ENCODE peak calls at places on chromosome 1, in nine cellular contexts. C is activated T-helper 1 cell treated with Interleukin-2 at 50 U/mL for 16 hours; S is stimulated activated CD4-positive, alpha-beta T cell treated with anti-CD3 and anti-CD28 coated beads, Interleukin-12 subunit alpha, Interleukin-12 subunit beta, amount 100 ng/mL, for 48 hours; F is head of caudate nucleus; W is fibroblast of the conjunctiva; N is vagina; Z is ovary; E is astrocyte of the spinal cord; U is OCI-LY7. A is an unnamed sample.

GRCh38 chr1:40794915-40795715 is 11.5 kb downstream of the KCNQ4 start:
- DNase-seq in E (no peak), N (no peak), W (no peak), Z (no peak), U (peak; percentile 33), S (no peak), F (no peak), C (no peak), A (no peak)

GRCh38 chr1:12438349-12438924 is 179.6 kb downstream of the DHRS3 start:
- DNase-seq in Z (no peak), F (no peak), W (no peak), S (no peak), N (no peak), U (no peak), E (no peak), C (peak; percentile 23), A (no peak)

GRCh38 chr1:85465099-85465790 is at the start of gene DDAH1:
- DNase-seq in W (peak; percentile 36), S (no peak), C (no peak), E (peak; percentile 68), F (peak; percentile 42), U (no peak), N (no peak), Z (peak; percentile 63), A (peak; percentile 92)

GRCh38 chr1:11193376-11193775 is 4.2 kb downstream of the ANGPTL7 start:
- DNase-seq in U (no peak), C (no peak), E (no peak), Z (no peak), W (no peak), S (no peak), F (no peak), N (no peak), A (no peak)

GRCh38 chr1:224183591-224184312 is 712 bp downstream of the DEGS1 start:
- DNase-seq in N (no peak), C (peak; percentile 36), E (peak; percentile 71), U (peak; percentile 80), S (peak; percentile 24), Z (peak; percentile 71), W (no peak), F (peak; percentile 52), A (no peak)

GRCh38 chr1:56590520-56591011 is 11.2 kb upstream of the PLPP3 start:
- DNase-seq in N (no peak), E (no peak), Z (no peak), C (no peak), S (no peak), W (no peak), F (no peak), U (no peak), A (no peak)

GRCh38 chr1:24702511-24703293 is 42.5 kb upstream of the CLIC4 start:
- DNase-seq in N (no peak), U (no peak), F (no peak), E (peak; percentile 88), S (no peak), W (no peak), Z (no peak), C (no peak), A (no peak)

GRCh38 chr1:36883315-36883949 is 150.9 kb downstream of the GRIK3 start:
- DNase-seq in C (no peak), Z (no peak), F (no peak), S (no peak), N (peak; percentile 60), W (no peak), U (no peak), E (no peak), A (no peak)

GRCh38 chr1:93813076-93813475 is 65.9 kb downstream of the DNTTIP2 start:
- DNase-seq in F (no peak), N (no peak), W (no peak), E (no peak), U (no peak), S (no peak), Z (no peak), C (no peak), A (no peak)

GRCh38 chr1:113021430-113022085 is 51.4 kb upstream of the LRIG2 start:
- DNase-seq in C (no peak), F (no peak), N (no peak), E (no peak), Z (no peak), W (peak; percentile 18), S (no peak), U (no peak), A (no peak)

GRCh38 chr1:110645962-110646735 is 28.6 kb downstream of the KCNA3 start:
- DNase-seq in S (no peak), Z (no peak), C (no peak), U (no peak), F (no peak), W (no peak), E (no peak), N (no peak), A (no peak)

GRCh38 chr1:247104965-247105364 is 809 bp upstream of the ZNF669 start:
- DNase-seq in Z (no peak), S (no peak), C (no peak), W (no peak), E (no peak), N (peak; percentile 75), F (no peak), U (no peak), A (no peak)

GRCh38 chr1:27605300-27605766 is 1.4 kb upstream of the AHDC1 start:
- DNase-seq in N (no peak), E (no peak), U (no peak), Z (peak; percentile 35), S (no peak), F (no peak), W (no peak), C (no peak), A (no peak)

GRCh38 chr1:16981269-16981849 is 939 bp upstream of the MFAP2 start:
- DNase-seq in F (peak; percentile 63), Z (no peak), S (no peak), U (no peak), E (peak; percentile 87), C (no peak), N (no peak), W (peak; percentile 47), A (no peak)

GRCh38 chr1:115116511-115116910 is 27.2 kb upstream of the TSPAN2 start:
- DNase-seq in Z (no peak), N (peak; percentile 22), F (no peak), E (no peak), S (no peak), W (no peak), U (no peak), C (no peak), A (no peak)

GRCh38 chr1:171600852-171601251 is 21.2 kb upstream of the MYOCOS start:
- DNase-seq in F (no peak), C (no peak), E (no peak), S (no peak), Z (no peak), W (no peak), U (no peak), N (no peak), A (no peak)

GRCh38 chr1:152440635-152441471 is 26.8 kb upstream of the CRNN start:
- DNase-seq in S (peak; percentile 66), U (peak; percentile 79), C (peak; percentile 53), F (peak; percentile 75), Z (peak; percentile 43), N (peak; percentile 84), W (peak; percentile 45), E (peak; percentile 63), A (peak; percentile 87)

GRCh38 chr1:164588388-164589341 is 29.7 kb downstream of the PBX1 start:
- DNase-seq in U (no peak), C (no peak), E (peak; percentile 69), W (peak; percentile 70), F (peak; percentile 58), N (no peak), S (no peak), Z (peak; percentile 91), A (no peak)

GRCh38 chr1:197485790-197486189 is 217.7 kb downstream of the CRB1 start:
- DNase-seq in S (no peak), N (no peak), F (no peak), E (no peak), W (no peak), U (no peak), C (no peak), Z (no peak), A (no peak)

GRCh38 chr1:187038789-187039188 is 210.0 kb downstream of the PLA2G4A start:
- DNase-seq in C (no peak), F (no peak), W (no peak), U (no peak), Z (no peak), S (no peak), N (no peak), E (peak; percentile 50), A (no peak)

A was measured in NCI-H526.